ENCODE peak calls at places on chromosome 1, in five cellular contexts. S is thoracic aorta, A is prostate gland, Q is IMR-90, D is AG04450. K is an unnamed sample.

GRCh38 chr1:230464618-230465017 is 38.5 kb upstream of the PGBD5 start:
- DNase-seq in S (no peak), Q (no peak), A (no peak), D (no peak), K (no peak)

GRCh38 chr1:84883286-84883685 is 9.7 kb downstream of the LPAR3 start:
- DNase-seq in D (peak; percentile 45), A (no peak), S (no peak), Q (peak; percentile 58), K (no peak)

GRCh38 chr1:57788333-57788732 is 364.5 kb upstream of the DAB1 start:
- DNase-seq in Q (no peak), S (no peak), D (no peak), A (no peak), K (no peak)

GRCh38 chr1:162302660-162303344 is 73.9 kb downstream of the SPATA46 start:
- DNase-seq in S (no peak), Q (peak; percentile 73), A (no peak), D (peak; percentile 20), K (peak; percentile 53)

GRCh38 chr1:66351913-66352312 is 182.0 kb upstream of the SGIP1 start:
- DNase-seq in Q (no peak), A (no peak), S (no peak), D (no peak), K (no peak)

GRCh38 chr1:218384576-218384975 is 39.4 kb downstream of the TGFB2 start:
- DNase-seq in D (no peak), S (no peak), A (no peak), Q (peak; percentile 65), K (no peak)

GRCh38 chr1:14996133-14997050 is 157.2 kb upstream of the TMEM51 start:
- DNase-seq in Q (peak; percentile 84), A (no peak), S (no peak), D (no peak), K (peak; percentile 63)

GRCh38 chr1:14570514-14570913 is 28.0 kb upstream of the KAZN start:
- DNase-seq in D (no peak), Q (peak; percentile 23), S (no peak), A (no peak), K (no peak)

GRCh38 chr1:70358921-70359564 is 4.5 kb upstream of the ANKRD13C start:
- DNase-seq in Q (peak; percentile 46), D (no peak), A (no peak), S (no peak), K (no peak)

GRCh38 chr1:21696931-21697330 is 27.8 kb upstream of the RAP1GAP start:
- DNase-seq in S (no peak), Q (peak; percentile 85), A (no peak), D (no peak), K (no peak)

GRCh38 chr1:221089273-221089672 is 210.0 kb downstream of the HLX start:
- DNase-seq in S (no peak), A (no peak), D (no peak), Q (peak; percentile 61), K (no peak)

GRCh38 chr1:230253150-230253549 is 173.0 kb downstream of the PGBD5 start:
- DNase-seq in A (no peak), D (no peak), S (no peak), Q (no peak), K (no peak)

GRCh38 chr1:237171564-237172485 is 129.8 kb downstream of the RYR2 start:
- DNase-seq in Q (no peak), D (no peak), S (no peak), A (no peak), K (no peak)

GRCh38 chr1:40739455-40740008 is 44.1 kb upstream of the KCNQ4 start:
- DNase-seq in D (no peak), S (no peak), Q (peak; percentile 21), A (no peak), K (no peak)

GRCh38 chr1:86395771-86396502 is at the start of gene ODF2L:
- DNase-seq in D (peak; percentile 46), Q (peak; percentile 74), S (peak; percentile 41), A (peak; percentile 93), K (peak; percentile 87)

GRCh38 chr1:41045740-41046139 is 24.2 kb upstream of the SLFNL1 start:
- DNase-seq in D (no peak), Q (peak; percentile 38), A (peak; percentile 93), S (peak; percentile 56), K (peak; percentile 87)

GRCh38 chr1:205976708-205977107 is 26.5 kb downstream of the RAB7B start:
- DNase-seq in A (no peak), Q (peak; percentile 81), S (no peak), D (peak; percentile 23), K (peak; percentile 53)

GRCh38 chr1:248805905-248806304 is 19.8 kb downstream of the SH3BP5L start:
- DNase-seq in A (no peak), Q (no peak), S (no peak), D (no peak), K (no peak)

GRCh38 chr1:208933984-208934525 is 649.5 kb upstream of the CAMK1G start:
- DNase-seq in S (no peak), A (no peak), Q (no peak), D (no peak), K (no peak)

GRCh38 chr1:161915978-161916377 is 107.7 kb downstream of the OLFML2B start:
- DNase-seq in A (no peak), S (no peak), D (no peak), Q (no peak), K (no peak)

GRCh38 chr1:14118691-14119485 is 418.9 kb downstream of the PRDM2 start:
- DNase-seq in D (no peak), Q (no peak), A (no peak), S (no peak), K (no peak)

GRCh38 chr1:156524481-156524869 is 23.9 kb upstream of the MEF2D start:
- DNase-seq in D (no peak), Q (no peak), A (no peak), S (no peak), K (no peak)
- H3K27ac ChIP-seq in D (no peak overlapping the region), Q (no peak overlapping the region), A (no peak overlapping the region), S (no peak overlapping the region), K (no peak overlapping the region)

GRCh38 chr1:16073490-16074104 is at the start of gene FAM131C:
- DNase-seq in Q (no peak), A (no peak), S (no peak), D (no peak), K (peak; percentile 67)
- TF ChIP-seq CTCF in Q (peak; percentile 53), A (peak; percentile 80), S (peak; percentile 14), D (peak; percentile 13), K (peak; percentile 92)

DNA sequence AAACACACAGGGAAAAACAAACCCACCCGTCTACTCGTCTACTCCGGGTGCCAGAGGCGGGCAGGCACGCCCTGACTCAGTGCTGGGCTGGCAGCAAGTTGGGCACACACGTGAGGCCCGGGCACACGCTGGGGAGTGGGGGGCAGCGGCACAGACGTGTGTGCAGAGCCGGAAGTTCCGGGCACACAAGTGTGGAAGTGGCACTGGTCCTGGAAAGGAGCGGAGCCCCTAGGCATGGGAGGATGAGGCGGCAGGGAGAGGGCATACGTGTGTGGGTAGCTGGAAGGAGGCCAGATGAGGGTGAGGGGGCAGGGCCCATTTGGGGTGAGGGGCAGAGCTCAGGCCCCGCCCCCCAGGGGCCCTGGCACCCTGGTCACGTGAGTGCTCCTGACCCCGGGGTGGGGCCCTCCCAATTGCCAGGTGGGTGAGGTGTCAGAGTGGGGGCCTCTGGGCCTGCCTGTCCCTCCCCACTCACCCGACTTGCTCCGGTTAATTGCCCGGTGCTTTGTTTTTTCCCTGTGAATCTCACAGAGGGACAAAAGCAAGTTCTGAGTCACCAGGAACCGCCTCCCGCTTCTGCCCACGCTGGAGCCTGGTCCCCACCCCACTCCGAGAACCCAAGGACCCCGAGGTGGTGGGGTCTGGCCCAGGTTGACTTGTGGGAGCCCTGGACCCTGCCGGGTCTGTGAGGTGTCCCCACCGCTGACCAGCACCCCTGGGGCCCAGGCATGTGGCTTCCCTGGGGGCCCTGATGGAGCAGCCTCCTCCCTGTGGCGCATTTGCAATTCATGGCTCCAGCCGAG is 104.8 kb upstream of the CASZ1 start:
- DNase-seq in D (no peak), A (peak; percentile 62), Q (no peak), S (no peak), K (peak; percentile 67)
- H3K27ac ChIP-seq in D (no peak overlapping the region), A (peak overlapping the region; percentile 30), Q (no peak overlapping the region), S (no peak overlapping the region), K (peak overlapping the region; percentile 100)

GRCh38 chr1:3454811-3455618 is 550 bp downstream of the ARHGEF16 start:
- DNase-seq in D (no peak), Q (no peak), A (no peak), S (no peak), K (peak; percentile 41)

GRCh38 chr1:3451994-3452865 is 2.2 kb upstream of the ARHGEF16 start:
- DNase-seq in D (no peak), Q (no peak), A (no peak), S (no peak), K (no peak)

GRCh38 chr1:3453891-3454810 is at the start of gene ARHGEF16:
- DNase-seq in A (peak; percentile 85), Q (peak; percentile 15), S (no peak), D (no peak), K (peak; percentile 81)

GRCh38 chr1:3452866-3453175 is 1.6 kb upstream of the ARHGEF16 start:
- DNase-seq in Q (no peak), D (no peak), S (no peak), A (no peak), K (no peak)

GRCh38 chr1:3453203-3453761 is 1.2 kb upstream of the ARHGEF16 start:
- DNase-seq in Q (peak; percentile 48), A (peak; percentile 68), S (no peak), D (peak; percentile 30), K (peak; percentile 89)
- TF ChIP-seq CTCF in Q (peak; percentile 90), A (peak; percentile 98), S (peak; percentile 95), D (peak; percentile 89), K (peak; percentile 94)

DNA sequence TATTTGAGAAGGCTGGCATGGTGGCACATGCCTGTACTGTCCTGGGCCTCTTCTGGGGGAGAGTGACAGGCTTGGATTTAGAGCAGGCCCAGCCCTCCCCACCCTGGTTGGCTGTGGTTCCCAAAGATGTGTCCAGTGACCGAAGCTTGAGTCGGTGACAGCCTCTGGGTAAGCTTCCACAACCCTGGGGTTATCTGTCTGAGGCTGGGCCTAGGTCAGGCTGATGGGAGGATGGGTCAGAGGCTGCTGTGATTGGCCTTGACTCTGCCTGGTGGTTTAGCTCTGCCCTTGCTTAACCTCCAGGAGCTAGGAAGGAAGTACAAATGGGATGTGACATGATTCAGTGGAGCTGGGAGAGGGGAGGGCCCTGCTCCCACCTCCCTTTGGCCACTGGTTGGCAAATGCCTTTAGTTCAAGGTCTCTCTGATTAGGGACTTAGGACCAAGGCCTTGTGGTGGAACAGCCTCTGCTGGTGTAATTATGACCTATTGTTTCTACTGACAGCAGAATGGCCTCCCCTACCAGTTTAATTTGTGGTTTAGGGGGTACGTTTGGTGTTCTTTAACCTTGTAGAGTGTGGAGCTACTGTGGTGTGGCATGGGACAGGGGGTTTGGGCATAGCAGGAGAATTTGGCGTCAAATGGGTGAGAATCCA is 16.6 kb downstream of the NUDC start:
- DNase-seq in A (no peak), S (no peak), D (no peak), Q (no peak), K (no peak)
- H3K27ac ChIP-seq in A (no peak overlapping the region), S (no peak overlapping the region), D (no peak overlapping the region), Q (no peak overlapping the region), K (peak overlapping the region; percentile 2)